ENCODE peak calls at places on chromosomes 2 and 18, in five cellular contexts. X is AG04450; Y is CD8-positive, alpha-beta T cell; H is upper lobe of right lung; D is mesothelial cell of epicardium. M is an unnamed sample.

GRCh38 chr2:7242189-7242867 is 325.1 kb downstream of the RNF144A start:
- DNase-seq in X (no peak), Y (no peak), H (no peak), D (no peak), M (no peak)

GRCh38 chr2:147231607-147232006 is 613.2 kb upstream of the ACVR2A start:
- DNase-seq in X (no peak), Y (no peak), H (no peak), D (no peak), M (no peak)

GRCh38 chr2:203225423-203226039 is 13.3 kb upstream of the CYP20A1 start:
- DNase-seq in X (no peak), Y (peak), H (no peak), D (no peak), M (no peak)

GRCh38 chr18:6482198-6482977 is 67.7 kb upstream of the L3MBTL4 start:
- DNase-seq in X (peak), Y (no peak), H (peak), D (peak), M (peak)

GRCh38 chr2:15729709-15730544 is 138.3 kb downstream of the DDX1 start:
- DNase-seq in X (no peak), Y (no peak), H (no peak), D (no peak), M (no peak)

GRCh38 chr2:8432712-8433336 is 249.0 kb upstream of the ID2 start:
- DNase-seq in X (no peak), Y (no peak), H (no peak), D (no peak), M (no peak)

GRCh38 chr2:234032301-234032856 is 18.1 kb upstream of the SPP2 start:
- DNase-seq in X (peak), Y (peak), H (no peak), D (no peak), M (no peak)

GRCh38 chr2:94870392-94871225 is 621 bp upstream of the TEKT4 start:
- DNase-seq in X (no peak), Y (no peak), H (peak), D (peak), M (no peak)

GRCh38 chr2:99249951-99250350 is 5.5 kb downstream of the LYG2 start:
- DNase-seq in X (no peak), Y (no peak), H (no peak), D (no peak), M (no peak)
- TF ChIP-seq CTCF in X (no peak), Y (no peak), H (no peak), D (no peak), M (no peak)

GRCh38 chr2:57552885-57553284 is 493.7 kb upstream of the VRK2 start:
- DNase-seq in X (no peak), Y (no peak), H (no peak), D (no peak), M (no peak)

DNA sequence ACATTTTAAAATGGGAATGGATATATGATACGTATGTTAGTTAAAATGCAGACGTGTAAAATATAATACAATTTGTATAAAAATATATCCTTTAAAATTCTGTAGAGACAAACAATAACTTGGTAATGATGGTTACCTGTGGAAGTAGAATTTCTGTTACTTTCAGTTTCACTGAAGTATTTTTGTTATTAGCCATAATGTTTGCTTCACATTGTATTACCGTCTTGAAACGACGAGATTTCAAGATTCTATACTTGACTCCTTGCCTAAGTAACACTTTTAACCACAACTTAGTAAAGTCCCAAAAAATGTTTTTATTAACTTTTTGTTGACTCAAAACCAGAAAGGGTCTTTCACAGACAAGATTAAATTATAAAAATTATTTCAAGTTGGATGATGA is 488.3 kb upstream of the VRK2 start:
- DNase-seq in X (no peak), Y (no peak), H (no peak), D (no peak), M (no peak)
- TF ChIP-seq CTCF in X (no peak), Y (no peak), H (no peak), D (no peak), M (no peak)

DNA sequence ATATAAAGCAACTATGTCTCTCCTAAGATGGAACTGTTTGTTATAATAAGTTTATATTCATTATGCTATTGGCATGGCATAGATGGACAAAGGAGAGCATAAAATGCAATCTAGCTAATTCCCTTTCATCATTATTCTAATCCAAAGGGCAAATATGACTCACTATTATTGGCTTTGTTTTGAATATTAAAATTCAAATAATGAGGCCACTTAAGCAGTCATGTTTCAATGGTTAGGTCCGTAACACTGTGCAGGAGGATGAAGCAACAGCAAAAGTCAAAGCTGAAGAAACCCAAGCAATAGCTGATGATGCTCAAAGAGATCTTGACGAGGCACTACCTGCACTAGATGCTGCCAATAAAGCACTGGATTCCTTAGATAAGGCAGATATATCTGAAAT is 177.1 kb downstream of the TRABD2A start:
- DNase-seq in X (no peak), Y (no peak), H (no peak), D (no peak), M (no peak)
- TF ChIP-seq CTCF in X (no peak), Y (no peak), H (no peak), D (no peak), M (no peak)

GRCh38 chr2:127379712-127380355 is 7.9 kb downstream of the MAP3K2 start:
- DNase-seq in X (no peak), Y (no peak), H (no peak), D (no peak), M (no peak)

GRCh38 chr2:127373362-127374083 is 14.3 kb downstream of the MAP3K2 start:
- DNase-seq in X (no peak), Y (no peak), H (no peak), D (no peak), M (no peak)

GRCh38 chr2:127376265-127376664 is 11.5 kb downstream of the MAP3K2 start:
- DNase-seq in X (no peak), Y (no peak), H (no peak), D (no peak), M (no peak)

GRCh38 chr2:127381762-127382161 is 6.0 kb downstream of the MAP3K2 start:
- DNase-seq in X (no peak), Y (no peak), H (no peak), D (no peak), M (no peak)

GRCh38 chr2:127377262-127377661 is 10.5 kb downstream of the MAP3K2 start:
- DNase-seq in X (no peak), Y (no peak), H (no peak), D (no peak), M (no peak)
- TF ChIP-seq CTCF in X (no peak), Y (no peak), H (no peak), D (no peak), M (no peak)

DNA sequence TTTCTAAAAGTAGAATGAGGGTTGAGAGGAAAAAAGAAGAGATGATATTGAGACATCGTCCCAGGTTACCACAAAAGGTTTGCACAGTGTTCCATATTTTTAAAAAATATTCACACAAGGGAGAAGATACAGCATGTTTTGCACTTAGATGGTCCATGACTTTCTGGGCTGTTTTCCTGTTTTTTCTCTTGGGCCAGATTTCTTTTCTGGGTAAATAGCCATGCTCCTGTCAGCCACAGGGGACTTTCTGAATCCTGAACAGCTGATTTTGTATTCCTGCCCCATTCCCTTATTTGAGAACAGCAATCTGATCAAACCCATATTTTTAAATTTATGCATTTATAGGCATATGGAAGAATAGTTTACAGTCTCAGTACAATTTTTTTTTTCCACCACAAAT is 185.9 kb upstream of the NRP2 start:
- DNase-seq in X (no peak), Y (no peak), H (no peak), D (no peak), M (no peak)
- TF ChIP-seq CTCF in X (peak), Y (no peak), H (no peak), D (no peak), M (no peak)

GRCh38 chr2:43345391-43345813 is 119.0 kb upstream of the ZFP36L2 start:
- DNase-seq in X (no peak), Y (no peak), H (no peak), D (no peak), M (no peak)
- TF ChIP-seq CTCF in X (no peak), Y (no peak), H (no peak), D (no peak), M (no peak)

GRCh38 chr2:70620020-70620419 is 66.4 kb upstream of the TGFA start:
- DNase-seq in X (no peak), Y (no peak), H (no peak), D (no peak), M (no peak)

GRCh38 chr2:70613510-70613909 is 59.9 kb upstream of the TGFA start:
- DNase-seq in X (no peak), Y (no peak), H (no peak), D (no peak), M (no peak)

GRCh38 chr2:70616168-70616694 is 62.6 kb upstream of the TGFA start:
- DNase-seq in X (no peak), Y (no peak), H (no peak), D (no peak), M (no peak)

GRCh38 chr2:70619167-70619566 is 65.5 kb upstream of the TGFA start:
- DNase-seq in X (no peak), Y (no peak), H (no peak), D (no peak), M (no peak)

GRCh38 chr2:70615222-70615621 is 61.6 kb upstream of the TGFA start:
- DNase-seq in X (no peak), Y (no peak), H (no peak), D (no peak), M (no peak)
- TF ChIP-seq CTCF in X (no peak), Y (no peak), H (no peak), D (no peak), M (no peak)

M was measured in GM13976.